ENCODE peak calls at places on chromosomes 2 and 18, in eight cellular contexts. One of them, this sample, is unnamed.

GRCh38 chr2:135913726-135914365 is 37.6 kb upstream of the MCM6 start:
- DNase-seq in Daoy: peak; percentile 26
- DNase-seq in EL: peak; percentile 48
- DNase-seq in fibroblast of mammary gland: peak; percentile 59
- DNase-seq in NCI-H774: peak; percentile 25
- DNase-seq in effector memory CD8-positive, alpha-beta T cell: peak; percentile 66
- DNase-seq in EH: peak; percentile 57
- DNase-seq in WTC11: no peak
- DNase-seq in this sample: peak; percentile 21

GRCh38 chr18:26207937-26208336 is 18.3 kb upstream of the TAF4B start:
- DNase-seq in effector memory CD8-positive, alpha-beta T cell: no peak
- DNase-seq in fibroblast of mammary gland: no peak
- DNase-seq in WTC11: no peak
- DNase-seq in EL: no peak
- DNase-seq in NCI-H774: no peak
- DNase-seq in Daoy: no peak
- DNase-seq in EH: no peak
- DNase-seq in this sample: no peak

GRCh38 chr2:82013641-82014040 is 1709.1 kb upstream of the LRRTM1 start:
- DNase-seq in NCI-H774: no peak
- DNase-seq in Daoy: no peak
- DNase-seq in fibroblast of mammary gland: no peak
- DNase-seq in EL: no peak
- DNase-seq in WTC11: peak; percentile 66
- DNase-seq in EH: no peak
- DNase-seq in effector memory CD8-positive, alpha-beta T cell: no peak
- DNase-seq in this sample: no peak

GRCh38 chr2:187390891-187391290 is 57.2 kb downstream of the CALCRL start:
- DNase-seq in NCI-H774: no peak
- DNase-seq in effector memory CD8-positive, alpha-beta T cell: no peak
- DNase-seq in EH: peak; percentile 94
- DNase-seq in EL: peak; percentile 91
- DNase-seq in WTC11: no peak
- DNase-seq in fibroblast of mammary gland: peak; percentile 84
- DNase-seq in Daoy: peak; percentile 62
- DNase-seq in this sample: no peak

GRCh38 chr2:3785220-3785889 is 82.0 kb downstream of the DCDC2C start:
- DNase-seq in effector memory CD8-positive, alpha-beta T cell: no peak
- DNase-seq in WTC11: no peak
- DNase-seq in EH: peak; percentile 1
- DNase-seq in EL: no peak
- DNase-seq in NCI-H774: no peak
- DNase-seq in fibroblast of mammary gland: peak; percentile 83
- DNase-seq in Daoy: peak; percentile 75
- DNase-seq in this sample: no peak

GRCh38 chr2:173149491-173149890 is 73.8 kb downstream of the MAP3K20 start:
- DNase-seq in NCI-H774: no peak
- DNase-seq in EL: no peak
- DNase-seq in Daoy: no peak
- DNase-seq in WTC11: no peak
- DNase-seq in EH: no peak
- DNase-seq in effector memory CD8-positive, alpha-beta T cell: peak; percentile 68
- DNase-seq in fibroblast of mammary gland: no peak
- DNase-seq in this sample: no peak

GRCh38 chr2:40341198-40341597 is 110.7 kb downstream of the SLC8A1 start:
- DNase-seq in WTC11: no peak
- DNase-seq in Daoy: no peak
- DNase-seq in EH: peak; percentile 57
- DNase-seq in NCI-H774: no peak
- DNase-seq in fibroblast of mammary gland: peak; percentile 61
- DNase-seq in effector memory CD8-positive, alpha-beta T cell: no peak
- DNase-seq in EL: peak; percentile 34
- DNase-seq in this sample: no peak

GRCh38 chr18:73758446-73758845 is 389.2 kb downstream of the FBXO15 start:
- DNase-seq in effector memory CD8-positive, alpha-beta T cell: no peak
- DNase-seq in NCI-H774: no peak
- DNase-seq in fibroblast of mammary gland: peak; percentile 68
- DNase-seq in WTC11: no peak
- DNase-seq in EL: no peak
- DNase-seq in EH: peak; percentile 43
- DNase-seq in Daoy: no peak
- DNase-seq in this sample: no peak

GRCh38 chr2:217035967-217036366 is 176.1 kb upstream of the TNP1 start:
- DNase-seq in Daoy: no peak
- DNase-seq in EL: no peak
- DNase-seq in fibroblast of mammary gland: peak; percentile 7
- DNase-seq in EH: peak; percentile 13
- DNase-seq in NCI-H774: no peak
- DNase-seq in effector memory CD8-positive, alpha-beta T cell: no peak
- DNase-seq in WTC11: no peak
- DNase-seq in this sample: no peak

GRCh38 chr2:88626171-88627054 is 851 bp downstream of the EIF2AK3 start:
- DNase-seq in EL: peak; percentile 21
- DNase-seq in WTC11: peak; percentile 57
- DNase-seq in NCI-H774: no peak
- DNase-seq in EH: peak; percentile 30
- DNase-seq in Daoy: no peak
- DNase-seq in effector memory CD8-positive, alpha-beta T cell: peak; percentile 46
- DNase-seq in fibroblast of mammary gland: no peak
- DNase-seq in this sample: peak; percentile 22

GRCh38 chr2:62309081-62309464 is 113.2 kb downstream of the B3GNT2 start:
- DNase-seq in WTC11: no peak
- DNase-seq in fibroblast of mammary gland: no peak
- DNase-seq in effector memory CD8-positive, alpha-beta T cell: no peak
- DNase-seq in EH: no peak
- DNase-seq in Daoy: no peak
- DNase-seq in EL: no peak
- DNase-seq in NCI-H774: no peak
- DNase-seq in this sample: no peak

GRCh38 chr18:74378179-74378682 is 62.6 kb downstream of the C18orf63 start:
- DNase-seq in EL: peak; percentile 3
- DNase-seq in Daoy: peak; percentile 15
- DNase-seq in EH: peak; percentile 11
- DNase-seq in fibroblast of mammary gland: peak; percentile 72
- DNase-seq in WTC11: no peak
- DNase-seq in effector memory CD8-positive, alpha-beta T cell: peak; percentile 9
- DNase-seq in NCI-H774: no peak
- DNase-seq in this sample: no peak

This sample was measured in cerebellum.